ENCODE peak calls at places on chromosome 2, in seven cellular contexts. I is CD4-positive, alpha-beta memory T cell; W is brain microvascular endothelial cell; Z is endodermal cell; C is GM23248; Q is Karpas-422; K is colonic mucosa. X is an unnamed sample. For H3K36me3, the result is how much of the 10 kb centered on the place peaks cover.

GRCh38 chr2:191030521-191031154 is 16.7 kb upstream of the STAT1 start:
- DNase-seq in I (peak), W (peak), Z (peak), C (peak), Q (peak), K (peak), X (peak)

GRCh38 chr2:9739508-9739907 is 103.8 kb upstream of the TAF1B start:
- DNase-seq in I (peak), W (no peak), Z (no peak), C (peak), Q (no peak), K (peak), X (no peak)

GRCh38 chr2:222912117-222912516 is 51.3 kb downstream of the ACSL3 start:
- DNase-seq in I (no peak), W (no peak), Z (no peak), C (peak), Q (peak), K (no peak), X (no peak)

GRCh38 chr2:128554151-128554769 is 235.6 kb upstream of the HS6ST1 start:
- DNase-seq in I (no peak), W (no peak), Z (no peak), C (no peak), Q (no peak), K (no peak), X (no peak)

GRCh38 chr2:72143441-72144356 is 4.0 kb downstream of the CYP26B1 start:
- DNase-seq in I (no peak), W (no peak), Z (peak), C (peak), Q (no peak), K (no peak), X (no peak)

GRCh38 chr2:118089015-118089800 is 937 bp downstream of the INSIG2 start:
- DNase-seq in I (peak), W (peak), Z (peak), C (peak), Q (no peak), K (peak), X (peak)

GRCh38 chr2:23519334-23519651 is 134.3 kb downstream of the KLHL29 start:
- DNase-seq in I (no peak), W (no peak), Z (no peak), C (peak), Q (no peak), K (no peak), X (no peak)

GRCh38 chr2:174121178-174121577 is 127.2 kb downstream of the OLA1 start:
- DNase-seq in I (no peak), W (no peak), Z (no peak), C (no peak), Q (no peak), K (no peak), X (no peak)

GRCh38 chr2:101476605-101477208 is 1.8 kb upstream of the RFX8 start:
- DNase-seq in I (no peak), W (no peak), Z (no peak), C (peak), Q (no peak), K (no peak), X (no peak)

GRCh38 chr2:63035686-63036085 is 14.9 kb upstream of the OTX1 start:
- DNase-seq in I (no peak), W (no peak), Z (no peak), C (no peak), Q (no peak), K (no peak), X (no peak)

GRCh38 chr2:104406273-104406726 is 447.6 kb upstream of the POU3F3 start:
- DNase-seq in I (no peak), W (no peak), Z (no peak), C (peak), Q (no peak), K (no peak), X (peak)

GRCh38 chr2:100793982-100794381 is 26.0 kb upstream of the NPAS2 start:
- DNase-seq in I (no peak), W (no peak), Z (no peak), C (no peak), Q (no peak), K (no peak), X (no peak)

GRCh38 chr2:179376881-179377280 is 112.2 kb upstream of the SESTD1 start:
- DNase-seq in I (no peak), W (peak), Z (no peak), C (no peak), Q (peak), K (no peak), X (no peak)

GRCh38 chr2:27189989-27190388 is 21.9 kb upstream of the ATRAID start:
- DNase-seq in I (no peak), W (no peak), Z (no peak), C (no peak), Q (no peak), K (no peak), X (no peak)

GRCh38 chr2:10721344-10722251 is at the start of gene ATP6V1C2:
- DNase-seq in I (no peak), W (no peak), Z (peak), C (peak), Q (peak), K (peak), X (no peak)

GRCh38 chr2:17306706-17307105 is 211.5 kb downstream of the RAD51AP2 start:
- DNase-seq in I (no peak), W (peak), Z (no peak), C (no peak), Q (no peak), K (no peak), X (no peak)

GRCh38 chr2:152418688-152419087 is 83.7 kb downstream of the FMNL2 start:
- DNase-seq in I (no peak), W (peak), Z (no peak), C (peak), Q (no peak), K (no peak), X (peak)

GRCh38 chr2:217124050-217124449 is 264.2 kb upstream of the TNP1 start:
- DNase-seq in I (no peak), W (no peak), Z (no peak), C (no peak), Q (no peak), K (no peak), X (no peak)

GRCh38 chr2:181627545-181627944 is 29.4 kb downstream of the CERKL start:
- DNase-seq in I (no peak), W (peak), Z (no peak), C (peak), Q (no peak), K (no peak), X (peak)

GRCh38 chr2:189635353-189635752 is 25.9 kb upstream of the ASNSD1 start:
- DNase-seq in I (no peak), W (no peak), Z (no peak), C (no peak), Q (no peak), K (no peak), X (no peak)

GRCh38 chr2:189628817-189629552 is 32.3 kb upstream of the ASNSD1 start:
- DNase-seq in I (no peak), W (no peak), Z (no peak), C (no peak), Q (no peak), K (no peak), X (peak)

GRCh38 chr2:189631849-189632248 is 29.4 kb upstream of the ASNSD1 start:
- DNase-seq in I (no peak), W (no peak), Z (no peak), C (peak), Q (no peak), K (no peak), X (no peak)

GRCh38 chr2:189629553-189630453 is 31.5 kb upstream of the ASNSD1 start:
- DNase-seq in I (no peak), W (no peak), Z (no peak), C (no peak), Q (no peak), K (no peak), X (no peak)

DNA sequence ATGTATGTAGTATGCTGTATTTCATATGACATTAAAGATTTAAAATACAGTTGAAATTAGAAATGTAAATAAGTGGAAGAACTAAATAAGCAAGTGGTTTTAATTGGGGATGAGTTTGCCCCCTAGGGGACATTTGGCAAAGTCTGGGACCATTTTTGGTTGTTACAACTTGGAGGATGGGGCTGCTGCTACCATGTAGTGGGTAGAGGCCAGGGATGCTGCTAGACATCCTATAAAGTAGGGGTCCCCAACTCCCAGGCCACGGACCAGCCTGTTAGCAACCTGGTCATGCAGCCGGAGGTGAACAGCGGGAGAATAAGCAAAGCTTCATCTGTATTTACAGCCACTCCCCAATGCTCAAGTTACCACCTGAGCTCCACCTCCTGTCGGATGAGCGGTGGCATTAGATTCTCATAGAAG is 27.9 kb upstream of the ASNSD1 start:
- DNase-seq in I (peak), W (no peak), Z (peak), C (no peak), Q (peak), K (no peak), X (no peak)
- H3K4me3 ChIP-seq in I (no peak), W (no peak), Z (no peak), C (no peak), Q (no peak), K (no peak), X (no peak)

DNA sequence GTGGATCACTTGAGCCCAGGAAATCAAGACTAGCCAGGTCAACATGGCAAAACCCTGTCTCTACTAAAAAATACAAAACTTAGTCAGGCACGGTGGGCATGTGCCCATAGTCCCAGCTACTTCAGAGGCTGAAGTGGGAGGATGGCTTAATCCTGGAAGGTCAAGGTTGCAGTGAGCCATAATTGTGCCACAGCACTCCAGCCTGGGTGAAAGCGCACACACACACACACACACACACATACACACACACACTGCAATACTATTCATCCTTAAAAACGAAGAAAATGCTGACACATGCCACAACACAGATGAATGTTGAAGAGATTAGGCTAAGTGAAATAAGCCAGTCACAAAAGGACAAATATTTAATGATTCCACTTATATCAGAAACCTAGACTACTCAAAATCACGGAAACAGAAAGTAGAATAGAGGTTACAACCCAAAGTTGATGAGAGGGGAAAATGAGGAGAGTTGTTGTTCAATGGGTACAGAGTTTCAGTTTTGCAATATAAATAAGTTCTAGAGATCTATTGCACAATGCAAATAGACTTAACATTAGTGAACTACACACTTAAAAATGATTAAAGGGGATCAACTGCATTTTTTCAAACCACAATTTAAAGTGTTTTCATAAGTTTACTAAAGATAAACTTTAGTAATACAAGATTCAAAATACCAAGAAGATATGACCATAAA is 114.5 kb downstream of the USP34 start:
- DNase-seq in I (no peak), W (no peak), Z (no peak), C (peak), Q (no peak), K (no peak), X (peak)
- H3K36me3 ChIP-seq in I (under half), W (under half), Z (under half), C (under half), Q (under half), K (under half), X (under half)

GRCh38 chr2:224069172-224069571 is 30.1 kb upstream of the SERPINE2 start:
- DNase-seq in I (no peak), W (no peak), Z (no peak), C (peak), Q (no peak), K (peak), X (no peak)
- H3K4me3 ChIP-seq in I (no peak), W (no peak), Z (no peak), C (no peak), Q (no peak), K (no peak), X (no peak)

GRCh38 chr2:46974659-46975058 is 59.1 kb upstream of the MCFD2 start:
- DNase-seq in I (no peak), W (no peak), Z (no peak), C (no peak), Q (no peak), K (no peak), X (no peak)
- H3K36me3 ChIP-seq in I (under half), W (under half), Z (under half), C (under half), Q (under half), K (under half), X (under half)

DNA sequence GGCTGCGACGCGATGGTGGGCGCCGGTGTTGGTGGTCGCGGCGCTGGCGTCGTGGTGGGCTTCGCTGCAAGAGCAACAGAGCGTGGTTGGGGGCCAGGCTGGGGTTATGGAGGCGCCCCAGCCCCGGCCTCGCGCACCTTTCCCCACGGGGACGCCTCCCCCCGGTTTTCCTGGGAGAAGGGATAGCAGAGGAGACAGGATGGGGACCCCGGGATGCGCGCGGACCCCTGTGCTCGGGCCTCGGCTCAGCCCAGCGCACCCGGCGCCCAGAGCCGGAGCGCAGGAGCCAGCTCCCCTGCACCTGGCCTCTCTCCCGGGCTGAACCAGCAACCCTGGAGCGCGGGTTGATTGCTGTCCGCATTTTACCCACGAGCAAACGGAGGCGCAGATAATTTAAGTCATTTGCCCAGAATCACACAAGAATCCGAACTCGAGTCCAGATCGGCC is 1.0 kb downstream of the CD8A start:
- DNase-seq in I (no peak), W (no peak), Z (no peak), C (no peak), Q (no peak), K (no peak), X (no peak)
- H3K4me3 ChIP-seq in I (no peak), W (no peak), Z (no peak), C (no peak), Q (no peak), K (no peak), X (no peak)

DNA sequence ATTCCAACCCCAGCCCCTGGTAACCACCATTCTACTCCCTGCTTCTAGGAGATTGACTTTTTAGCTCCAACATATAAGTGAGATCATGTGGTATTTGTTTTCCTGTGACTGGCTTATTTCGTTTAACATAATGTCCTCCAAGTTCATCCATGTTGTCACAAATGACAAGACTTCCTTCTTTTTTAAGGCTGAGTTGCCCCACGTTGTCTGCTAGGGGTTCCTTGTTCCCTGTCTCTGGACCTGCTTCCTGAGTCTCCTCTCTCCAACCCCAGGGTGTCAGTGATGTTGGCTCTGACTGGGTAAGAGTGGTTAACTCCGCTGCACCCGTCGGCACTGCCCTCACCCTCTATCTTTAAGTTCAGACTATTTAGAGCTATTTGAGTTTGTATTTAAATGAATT is 175.2 kb downstream of the SH3RF3 start:
- DNase-seq in I (no peak), W (no peak), Z (no peak), C (no peak), Q (no peak), K (no peak), X (no peak)
- H3K36me3 ChIP-seq in I (under half), W (under half), Z (under half), C (under half), Q (under half), K (under half), X (under half)

GRCh38 chr2:65357095-65357958 is 75.1 kb downstream of the SPRED2 start:
- DNase-seq in I (no peak), W (no peak), Z (no peak), C (no peak), Q (no peak), K (no peak), X (no peak)
- H3K4me3 ChIP-seq in I (no peak), W (no peak), Z (no peak), C (no peak), Q (no peak), K (no peak), X (no peak)

X was measured in bronchial epithelial cell.